ENCODE peak calls at places on chromosome 20, in seven cellular contexts. T, G, Y, I, A, W and R are unnamed samples.

GRCh38 chr20:51812861-51813260 is 10.5 kb upstream of the SALL4 start:
- DNase-seq in A (no peak), I (no peak), W (no peak), Y (no peak), G (no peak), T (no peak), R (no peak)

GRCh38 chr20:44182863-44183262 is 4.1 kb downstream of the JPH2 start:
- DNase-seq in G (no peak), Y (no peak), I (no peak), A (no peak), T (no peak), W (no peak), R (no peak)

GRCh38 chr20:48673485-48673884 is 154.3 kb downstream of the PREX1 start:
- DNase-seq in T (no peak), I (no peak), A (no peak), W (no peak), Y (no peak), G (no peak), R (no peak)

GRCh38 chr20:16013631-16014030 is 559.6 kb downstream of the KIF16B start:
- DNase-seq in G (no peak), T (no peak), I (no peak), A (no peak), Y (no peak), W (no peak), R (no peak)

GRCh38 chr20:63007722-63008488 is 1.1 kb upstream of the BHLHE23 start:
- DNase-seq in G (peak), W (no peak), Y (no peak), A (no peak), I (no peak), T (no peak), R (no peak)

GRCh38 chr20:54140486-54140885 is 33.3 kb downstream of the CYP24A1 start:
- DNase-seq in G (no peak), Y (no peak), T (no peak), W (no peak), A (no peak), I (no peak), R (no peak)

GRCh38 chr20:63083831-63084562 is 77.2 kb upstream of the BHLHE23 start:
- DNase-seq in G (no peak), Y (no peak), W (no peak), T (no peak), I (no peak), A (no peak), R (no peak)

GRCh38 chr20:10508468-10509251 is 73.6 kb downstream of the SLX4IP start:
- DNase-seq in W (no peak), I (no peak), Y (no peak), T (no peak), A (no peak), G (no peak), R (no peak)

GRCh38 chr20:38685853-38686473 is 38.3 kb upstream of the SLC32A1 start:
- DNase-seq in Y (no peak), A (peak), W (peak), I (no peak), T (peak), G (peak), R (peak)

GRCh38 chr20:48471734-48472408 is 355.9 kb downstream of the PREX1 start:
- DNase-seq in W (no peak), A (no peak), T (no peak), G (no peak), I (no peak), Y (no peak), R (no peak)